ENCODE peak calls at places on chromosomes 3 and 15, in ten cellular contexts. H is AG10803, F is IMR-90, U is A549, Q is breast epithelium, L is fibroblast of pulmonary artery, W is lower leg skin, M is astrocyte, S is fibroblast of lung, N is brain microvascular endothelial cell. E is an unnamed sample.
A peak's percentile ranks its signal among the peaks of the same experiment; 100 is the strongest.

GRCh38 chr15:63503739-63504246 is 600 bp upstream of the USP3 start:
- DNase-seq in Q (no peak), N (peak; percentile 86), H (peak; percentile 80), W (no peak), U (peak; percentile 48), L (peak; percentile 90), F (peak; percentile 93), S (peak; percentile 77), M (peak; percentile 86), E (peak; percentile 79)

GRCh38 chr3:126677862-126678549 is 23.1 kb upstream of the TXNRD3 start:
- DNase-seq in F (no peak), Q (no peak), W (no peak), H (no peak), S (no peak), L (no peak), M (no peak), U (no peak), N (no peak), E (no peak)

GRCh38 chr3:1082024-1082633 is 10.7 kb upstream of the CNTN6 start:
- DNase-seq in H (peak; percentile 39), S (peak; percentile 70), N (peak; percentile 61), U (no peak), L (peak; percentile 58), F (peak; percentile 15), Q (peak; percentile 54), W (peak; percentile 17), M (peak; percentile 37), E (peak; percentile 71)

GRCh38 chr3:170608475-170608874 is 22.6 kb upstream of the SLC7A14 start:
- DNase-seq in W (no peak), F (no peak), N (no peak), M (no peak), H (no peak), Q (no peak), L (no peak), S (no peak), U (no peak), E (no peak)

GRCh38 chr3:187744169-187745151 is 808 bp downstream of the BCL6 start:
- DNase-seq in U (peak; percentile 15), F (peak; percentile 49), L (peak; percentile 69), M (peak; percentile 33), S (peak; percentile 48), H (peak; percentile 53), N (peak; percentile 43), W (no peak), Q (no peak), E (peak; percentile 62)

GRCh38 chr15:43505723-43506122 is 11.7 kb upstream of the MAP1A start:
- DNase-seq in Q (no peak), L (peak; percentile 56), W (no peak), F (peak; percentile 92), H (peak; percentile 63), U (no peak), M (peak; percentile 72), N (peak; percentile 73), S (peak; percentile 72), E (peak; percentile 94)

GRCh38 chr15:63369766-63370165 is 11.9 kb downstream of the CA12 start:
- DNase-seq in L (no peak), H (peak; percentile 47), N (no peak), Q (no peak), F (peak; percentile 49), M (peak; percentile 58), U (no peak), S (no peak), W (no peak), E (no peak)

GRCh38 chr3:3862534-3862933 is 63.3 kb downstream of the LRRN1 start:
- DNase-seq in U (no peak), Q (no peak), F (no peak), M (no peak), L (no peak), W (no peak), N (no peak), S (no peak), H (no peak), E (no peak)

GRCh38 chr3:70078778-70079177 is 79.2 kb downstream of the SAMMSON start:
- DNase-seq in F (no peak), N (no peak), U (no peak), W (no peak), S (peak; percentile 57), L (no peak), Q (no peak), M (no peak), H (no peak), E (no peak)

GRCh38 chr15:40633178-40633577 is 39.1 kb downstream of the KNL1 start:
- DNase-seq in H (peak; percentile 44), L (peak; percentile 10), M (peak; percentile 29), Q (no peak), S (peak; percentile 45), W (no peak), N (peak; percentile 13), U (no peak), F (peak; percentile 64), E (peak; percentile 75)

GRCh38 chr3:55471522-55472280 is 15.4 kb downstream of the WNT5A start:
- DNase-seq in F (no peak), W (no peak), L (no peak), U (no peak), N (no peak), H (no peak), M (no peak), Q (no peak), S (no peak), E (no peak)

GRCh38 chr3:143239026-143239425 is 119.5 kb downstream of the CHST2 start:
- DNase-seq in U (no peak), F (peak; percentile 20), Q (no peak), M (peak; percentile 61), N (no peak), W (no peak), L (peak; percentile 43), S (no peak), H (peak; percentile 77), E (peak; percentile 52)

GRCh38 chr3:136532766-136533165 is 219.4 kb downstream of the STAG1 start:
- DNase-seq in S (no peak), H (no peak), F (no peak), U (no peak), W (no peak), N (no peak), L (no peak), Q (no peak), M (no peak), E (no peak)
- H3K4me3 ChIP-seq in S (no peak overlapping the region), H (no peak overlapping the region), F (no peak overlapping the region), U (no peak overlapping the region), W (no peak overlapping the region), N (no peak overlapping the region), L (no peak overlapping the region), Q (no peak overlapping the region), M (no peak overlapping the region), E (no peak overlapping the region)

GRCh38 chr15:73305331-73306211 is 63.2 kb downstream of the HCN4 start:
- DNase-seq in U (peak; percentile 81), H (peak; percentile 61), S (peak; percentile 68), F (peak; percentile 65), Q (no peak), W (no peak), M (peak; percentile 46), N (peak; percentile 67), L (peak; percentile 82), E (peak; percentile 90)
- TF ChIP-seq CTCF in U (peak; percentile 83), H (peak; percentile 55), S (peak; percentile 39), F (peak; percentile 66), Q (no peak), W (no peak), M (peak; percentile 63), N (peak; percentile 82), L (peak; percentile 81), E (peak; percentile 84)

DNA sequence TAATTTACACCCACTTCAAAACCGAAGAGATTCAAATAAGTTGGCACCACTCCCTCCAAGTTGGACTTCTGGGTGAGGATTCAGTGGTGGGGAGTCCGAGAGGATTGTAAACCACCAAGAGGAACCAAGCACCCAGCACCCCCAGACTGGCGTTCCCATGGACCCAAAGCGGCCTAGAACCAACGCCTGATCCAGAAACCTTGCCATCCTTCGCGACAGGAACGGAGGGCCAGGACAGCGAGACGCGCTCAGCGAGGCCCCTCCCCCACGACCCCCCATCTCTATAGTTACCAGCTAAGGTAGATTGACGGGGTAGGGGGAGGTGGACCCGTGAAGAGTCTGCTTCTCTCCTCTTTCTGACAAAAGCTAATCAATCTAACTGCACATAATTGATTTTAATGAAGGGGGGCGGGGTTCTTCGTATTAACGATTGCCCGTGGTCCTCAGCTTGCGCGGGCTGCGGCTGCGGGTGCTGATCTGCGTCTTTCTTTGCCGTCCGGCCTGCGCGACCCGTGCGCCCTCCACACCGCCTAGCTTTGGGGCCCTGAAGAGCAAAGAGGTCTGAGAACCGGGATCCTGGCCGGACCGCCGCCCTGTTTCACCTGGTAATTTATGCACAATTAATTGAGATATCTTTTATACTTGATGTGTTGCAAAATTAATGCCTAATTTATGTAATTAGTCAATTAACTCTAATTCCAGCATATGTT is 10.9 kb upstream of the FOXB1 start:
- DNase-seq in W (no peak), L (no peak), M (no peak), S (no peak), U (no peak), N (no peak), H (no peak), F (no peak), Q (no peak), E (no peak)
- H3K4me3 ChIP-seq in W (no peak overlapping the region), L (no peak overlapping the region), M (no peak overlapping the region), S (no peak overlapping the region), U (no peak overlapping the region), N (no peak overlapping the region), H (no peak overlapping the region), F (no peak overlapping the region), Q (no peak overlapping the region), E (no peak overlapping the region)

GRCh38 chr15:46126581-46126980 is 491.8 kb downstream of the SQOR start:
- DNase-seq in U (no peak), M (peak; percentile 57), F (peak; percentile 75), S (no peak), L (peak; percentile 49), W (no peak), H (peak; percentile 59), Q (no peak), N (no peak), E (no peak)

GRCh38 chr15:46129145-46129544 is 494.3 kb downstream of the SQOR start:
- DNase-seq in F (peak; percentile 50), W (no peak), S (no peak), M (peak; percentile 3), Q (no peak), U (no peak), L (no peak), N (no peak), H (peak; percentile 31), E (no peak)

GRCh38 chr15:46131876-46132275 is 497.0 kb downstream of the SQOR start:
- DNase-seq in F (no peak), S (no peak), N (no peak), H (no peak), M (no peak), W (no peak), L (no peak), Q (no peak), U (no peak), E (no peak)

GRCh38 chr15:46127361-46127874 is 492.6 kb downstream of the SQOR start:
- DNase-seq in F (peak; percentile 86), S (peak; percentile 28), H (peak; percentile 50), W (no peak), Q (no peak), N (no peak), M (peak; percentile 66), L (no peak), U (no peak), E (no peak)
- TF ChIP-seq CTCF in F (no peak), S (no peak), H (no peak), W (no peak), Q (no peak), N (no peak), M (no peak), L (no peak), U (no peak), E (no peak)

GRCh38 chr3:160330690-160331089 is 68.3 kb downstream of the IFT80 start:
- DNase-seq in S (no peak), Q (no peak), U (no peak), M (no peak), H (no peak), F (no peak), L (no peak), N (no peak), W (no peak), E (no peak)
- H3K4me3 ChIP-seq in S (no peak overlapping the region), Q (no peak overlapping the region), U (no peak overlapping the region), M (no peak overlapping the region), H (no peak overlapping the region), F (no peak overlapping the region), L (no peak overlapping the region), N (no peak overlapping the region), W (no peak overlapping the region), E (no peak overlapping the region)